ENCODE peak calls at places on chromosomes 3 and 15, in six cellular contexts. B, P, V, L, F and Q are unnamed samples.

GRCh38 chr15:87877114-87877810 is 379.3 kb downstream of the NTRK3 start:
- DNase-seq in V (peak), F (no peak), P (no peak), L (peak), B (no peak), Q (peak)

GRCh38 chr3:189324538-189325138 is 152.9 kb downstream of the TPRG1 start:
- DNase-seq in B (no peak), F (no peak), V (peak), L (peak), P (no peak), Q (no peak)

GRCh38 chr15:78565097-78565950 is at the start of gene CHRNA5:
- DNase-seq in V (peak), B (peak), F (peak), P (peak), L (peak), Q (peak)

GRCh38 chr3:170768334-170768801 is 101.6 kb downstream of the RPL22L1 start:
- DNase-seq in L (peak), P (no peak), V (peak), B (no peak), F (no peak), Q (no peak)

GRCh38 chr3:63969866-63970265 is 53.4 kb downstream of the PSMD6 start:
- DNase-seq in V (no peak), P (no peak), L (no peak), F (no peak), B (no peak), Q (no peak)

GRCh38 chr3:134423153-134423552 is 48.9 kb upstream of the AMOTL2 start:
- DNase-seq in P (no peak), F (peak), B (no peak), V (peak), L (no peak), Q (no peak)

GRCh38 chr3:174812172-174812862 is 46.8 kb upstream of the NAALADL2 start:
- DNase-seq in V (peak), L (no peak), F (no peak), B (no peak), P (no peak), Q (no peak)

GRCh38 chr3:107346559-107346958 is 30.7 kb upstream of the CCDC54 start:
- DNase-seq in F (no peak), V (no peak), P (no peak), B (no peak), L (no peak), Q (no peak)

GRCh38 chr3:191383104-191383503 is 52.8 kb upstream of the UTS2B start:
- DNase-seq in L (peak), V (peak), B (no peak), P (no peak), F (no peak), Q (no peak)

GRCh38 chr3:186260726-186261125 is 101.3 kb downstream of the DGKG start:
- DNase-seq in V (no peak), F (no peak), P (no peak), B (no peak), L (no peak), Q (no peak)

GRCh38 chr3:135516143-135516542 is 449.4 kb upstream of the PPP2R3A start:
- DNase-seq in B (no peak), F (peak), L (peak), V (peak), P (peak), Q (no peak)

GRCh38 chr3:121660356-121661171 is at the start of gene HCLS1:
- DNase-seq in P (no peak), F (no peak), V (no peak), L (no peak), B (no peak), Q (peak)

GRCh38 chr15:89472785-89473256 is 23.6 kb downstream of the RHCG start:
- DNase-seq in L (peak), V (peak), P (peak), F (peak), B (peak), Q (peak)

GRCh38 chr3:29695201-29695904 is 414.5 kb downstream of the RBMS3 start:
- DNase-seq in P (no peak), L (peak), F (no peak), V (peak), B (no peak), Q (no peak)

GRCh38 chr3:87182023-87182422 is 45.1 kb upstream of the CHMP2B start:
- DNase-seq in B (no peak), P (no peak), F (no peak), V (no peak), L (no peak), Q (no peak)

GRCh38 chr3:52769786-52770445 is 824 bp downstream of the NEK4 start:
- DNase-seq in L (peak), V (no peak), F (no peak), P (no peak), B (no peak), Q (no peak)

GRCh38 chr3:60659098-60659497 is 592.2 kb downstream of the FHIT start:
- DNase-seq in L (no peak), P (no peak), V (no peak), F (no peak), B (no peak), Q (no peak)

GRCh38 chr3:68919000-68919399 is 13.3 kb downstream of the TAFA4 start:
- DNase-seq in L (peak), B (no peak), P (peak), F (peak), V (peak), Q (peak)

GRCh38 chr3:4343258-4343657 is 40.1 kb downstream of the SETMAR start:
- DNase-seq in P (no peak), V (peak), L (peak), F (no peak), B (no peak), Q (no peak)

GRCh38 chr15:75091814-75092213 is 68.4 kb downstream of the PPCDC start:
- DNase-seq in P (no peak), L (no peak), F (no peak), V (no peak), B (no peak), Q (peak)
- H3K4me2 ChIP-seq in P (no peak), L (no peak), F (no peak), V (no peak), B (no peak), Q (no peak)

GRCh38 chr3:62768896-62769295 is 106.3 kb downstream of the CADPS start:
- DNase-seq in B (no peak), P (no peak), V (no peak), L (no peak), F (no peak), Q (no peak)
- H4K91ac ChIP-seq in B (no peak), P (no peak), V (no peak), L (no peak), F (no peak), Q (no peak)

DNA sequence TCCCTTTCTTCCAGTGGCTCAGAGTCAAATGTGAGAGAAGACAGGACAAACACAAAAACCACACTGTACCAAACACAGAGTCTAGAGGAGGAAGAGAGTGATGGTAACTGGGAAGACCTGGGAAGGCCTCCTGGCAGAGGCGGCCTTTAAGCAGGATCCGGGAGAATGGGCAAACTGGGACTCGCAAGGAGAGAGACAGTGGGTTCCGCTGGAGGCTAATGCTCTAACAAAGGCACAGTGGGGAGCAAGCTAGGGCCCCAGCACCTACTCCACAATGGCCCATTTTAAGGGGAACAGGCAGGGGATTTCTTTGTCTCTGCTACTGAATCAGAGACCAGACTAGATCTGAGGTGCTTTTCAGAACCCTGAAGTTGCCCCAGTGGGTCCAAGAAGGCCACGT is 81.4 kb upstream of the HES1 start:
- DNase-seq in L (no peak), V (no peak), P (no peak), F (peak), B (no peak), Q (no peak)
- H3K18ac ChIP-seq in L (no peak), V (no peak), P (peak), F (no peak), B (peak), Q (no peak)

DNA sequence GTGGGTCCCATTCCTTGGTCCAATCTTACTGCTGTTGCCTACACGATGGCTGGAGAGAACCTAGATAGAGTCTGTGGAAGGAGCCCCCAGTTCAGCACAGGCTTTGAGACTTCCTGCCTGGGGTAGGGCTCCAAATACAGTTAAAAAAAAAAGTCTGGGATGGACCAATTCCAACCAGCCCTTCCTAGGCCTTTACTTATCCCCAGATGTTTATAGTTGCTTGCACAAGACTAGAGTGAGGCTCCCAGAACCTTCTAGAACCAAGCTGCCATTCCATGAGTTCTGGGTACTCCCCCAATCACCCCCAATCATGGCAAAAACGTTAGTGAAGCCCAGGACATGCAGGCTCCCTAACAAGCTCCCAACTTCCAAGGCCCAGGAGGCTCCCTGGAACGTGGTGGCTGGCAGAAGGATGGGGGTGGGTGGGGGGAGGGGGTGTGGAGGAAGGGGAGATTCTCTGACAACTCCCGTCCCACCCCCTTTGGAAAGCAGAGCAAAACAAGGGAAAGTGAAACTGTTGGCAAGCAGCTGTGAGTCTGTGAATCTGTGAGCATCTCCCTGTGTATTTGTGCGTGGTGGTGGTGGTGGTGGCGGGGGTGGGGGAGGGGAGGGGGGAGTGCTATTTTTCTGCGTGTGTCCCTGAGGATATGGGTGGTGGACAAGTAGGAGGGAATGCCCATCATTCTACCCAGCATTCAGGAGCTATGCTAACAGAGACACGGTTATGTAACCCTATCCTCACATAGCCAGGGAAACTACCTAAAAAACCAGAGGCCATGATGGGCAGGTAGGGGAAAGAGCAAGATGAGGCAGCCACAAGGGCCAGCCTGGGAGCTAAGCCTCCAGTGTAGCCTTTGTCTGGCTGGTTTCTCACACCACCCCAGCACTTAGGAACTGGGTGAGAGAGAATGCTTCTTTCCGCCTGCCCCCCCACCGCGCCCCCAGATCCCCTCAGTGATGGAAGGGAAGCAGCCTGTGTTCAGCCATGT is 2.0 kb downstream of the MST1R start:
- DNase-seq in F (no peak), V (peak), L (peak), B (no peak), P (no peak), Q (no peak)
- H3K4me2 ChIP-seq in F (no peak), V (no peak), L (no peak), B (no peak), P (no peak), Q (no peak)

GRCh38 chr15:40932146-40932545 is 3.0 kb downstream of the DLL4 start:
- DNase-seq in P (no peak), L (no peak), F (no peak), V (no peak), B (no peak), Q (no peak)
- H4K91ac ChIP-seq in P (no peak), L (no peak), F (no peak), V (no peak), B (no peak), Q (no peak)

DNA sequence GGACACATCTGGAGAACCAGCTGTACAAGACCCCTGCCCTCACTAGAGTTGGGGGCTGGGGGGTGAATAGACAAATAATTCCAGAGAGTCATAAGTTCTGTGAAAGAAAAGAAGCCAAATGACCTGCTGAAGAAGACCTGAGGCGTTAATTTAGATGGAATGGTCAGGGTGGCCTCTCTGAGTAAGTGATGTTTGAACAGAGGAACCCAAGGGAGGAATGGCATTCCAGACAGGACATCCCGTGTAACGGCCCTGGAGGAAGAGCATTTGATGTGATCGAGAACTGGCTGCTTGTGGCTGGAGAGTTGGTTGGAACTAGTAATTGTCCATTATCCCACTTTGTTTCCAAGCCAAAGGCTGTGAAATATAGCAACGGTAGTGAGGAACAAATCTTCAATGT is 1.7 kb downstream of the NR2C2 start:
- DNase-seq in V (no peak), B (no peak), P (no peak), L (peak), F (no peak), Q (no peak)
- H3K18ac ChIP-seq in V (no peak), B (no peak), P (no peak), L (no peak), F (no peak), Q (no peak)

GRCh38 chr3:160053048-160053391 is 64.4 kb downstream of the IL12A start:
- DNase-seq in V (no peak), B (no peak), L (no peak), F (no peak), P (no peak), Q (no peak)
- H3K4me2 ChIP-seq in V (peak), B (no peak), L (no peak), F (no peak), P (no peak), Q (no peak)

GRCh38 chr3:110519066-110519465 is 552.5 kb upstream of the NECTIN3 start:
- DNase-seq in B (no peak), L (no peak), P (no peak), V (no peak), F (no peak), Q (no peak)

GRCh38 chr3:110521019-110521418 is 550.6 kb upstream of the NECTIN3 start:
- DNase-seq in F (no peak), B (no peak), V (peak), L (peak), P (no peak), Q (no peak)

DNA sequence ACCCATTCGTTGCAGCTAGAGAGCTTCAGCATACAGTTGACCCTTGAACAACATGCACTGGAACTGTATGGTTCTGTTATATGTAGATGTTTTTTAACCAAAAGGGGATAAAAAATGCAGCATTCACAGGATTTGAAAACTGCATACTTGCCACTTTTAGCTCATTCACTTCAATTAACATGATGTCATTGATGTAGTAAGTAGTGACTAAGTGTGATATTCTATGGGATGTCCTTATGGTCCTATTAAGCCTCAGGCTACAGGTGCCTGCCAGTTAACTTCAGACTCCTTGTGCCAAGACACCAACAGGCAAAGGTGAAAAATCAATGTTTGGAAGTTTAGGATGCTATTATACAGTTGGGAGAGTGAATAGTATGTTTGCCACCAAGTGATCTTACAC is 553.6 kb upstream of the NECTIN3 start:
- DNase-seq in P (no peak), L (no peak), F (no peak), B (no peak), V (no peak), Q (no peak)
- H4K91ac ChIP-seq in P (no peak), L (no peak), F (no peak), B (no peak), V (no peak), Q (no peak)

GRCh38 chr15:66848666-66849392 is 146.8 kb downstream of the SMAD6 start:
- DNase-seq in V (no peak), L (no peak), P (no peak), B (no peak), F (peak), Q (no peak)
- H3K18ac ChIP-seq in V (no peak), L (no peak), P (no peak), B (peak), F (no peak), Q (peak)